ENCODE peak calls at places on chromosomes 6 and 20, in seven cellular contexts. J, O, G, S, H, Z and K are unnamed samples.
A peak's percentile ranks its signal among the peaks of the same experiment; 100 is the strongest.

GRCh38 chr6:30769088-30769852 is 24.9 kb upstream of the IER3 start:
- DNase-seq in J (peak; percentile 77), O (peak; percentile 90), G (peak; percentile 96), S (peak; percentile 49), H (no peak), Z (peak; percentile 29), K (peak; percentile 96)

GRCh38 chr6:160837146-160837545 is 135.1 kb downstream of the PLG start:
- DNase-seq in J (no peak), O (no peak), G (no peak), S (no peak), H (no peak), Z (no peak), K (no peak)

GRCh38 chr6:28771401-28772267 is 152.2 kb downstream of the TRIM27 start:
- DNase-seq in J (no peak), O (peak; percentile 66), G (no peak), S (no peak), H (no peak), Z (no peak), K (no peak)

GRCh38 chr20:20699144-20699543 is 13.3 kb downstream of the RALGAPA2 start:
- DNase-seq in J (no peak), O (no peak), G (peak; percentile 95), S (no peak), H (no peak), Z (no peak), K (no peak)

GRCh38 chr6:6333498-6333897 is 13.0 kb upstream of the F13A1 start:
- DNase-seq in J (no peak), O (no peak), G (no peak), S (no peak), H (no peak), Z (no peak), K (no peak)

GRCh38 chr6:28648035-28648877 is 122.6 kb downstream of the GPX5 start:
- DNase-seq in J (peak; percentile 54), O (peak; percentile 41), G (peak; percentile 81), S (peak; percentile 62), H (peak; percentile 77), Z (peak; percentile 60), K (peak; percentile 75)

GRCh38 chr6:82178084-82178758 is 69.3 kb downstream of the IBTK start:
- DNase-seq in J (no peak), O (no peak), G (peak; percentile 5), S (no peak), H (no peak), Z (peak; percentile 19), K (no peak)

GRCh38 chr6:159931112-159931511 is 37.8 kb upstream of the IGF2R start:
- DNase-seq in J (no peak), O (no peak), G (no peak), S (no peak), H (peak; percentile 88), Z (no peak), K (no peak)

GRCh38 chr20:6116763-6117162 is 6.1 kb downstream of the FERMT1 start:
- DNase-seq in J (no peak), O (no peak), G (no peak), S (no peak), H (no peak), Z (no peak), K (no peak)

GRCh38 chr6:15464211-15464725 is 198.6 kb downstream of the DTNBP1 start:
- DNase-seq in J (no peak), O (peak; percentile 63), G (peak; percentile 28), S (peak; percentile 25), H (no peak), Z (no peak), K (peak; percentile 24)

GRCh38 chr6:28603920-28604319 is 78.2 kb downstream of the GPX5 start:
- DNase-seq in J (no peak), O (no peak), G (no peak), S (no peak), H (no peak), Z (no peak), K (no peak)

GRCh38 chr6:6678185-6678671 is 89.7 kb downstream of the LY86 start:
- DNase-seq in J (no peak), O (peak; percentile 62), G (peak; percentile 39), S (no peak), H (no peak), Z (no peak), K (no peak)

GRCh38 chr6:39189915-39190544 is 39.2 kb downstream of the KCNK5 start:
- DNase-seq in J (peak; percentile 38), O (peak; percentile 68), G (peak; percentile 40), S (peak; percentile 27), H (no peak), Z (peak; percentile 69), K (no peak)

GRCh38 chr6:93416575-93417420 is 2.6 kb downstream of the EPHA7 start:
- DNase-seq in J (no peak), O (no peak), G (no peak), S (no peak), H (no peak), Z (peak; percentile 31), K (no peak)

GRCh38 chr6:83417880-83418663 is 12.8 kb downstream of the ME1 start:
- DNase-seq in J (peak; percentile 11), O (peak; percentile 45), G (peak; percentile 27), S (no peak), H (no peak), Z (peak; percentile 36), K (peak; percentile 35)

GRCh38 chr6:157329829-157330228 is 6.5 kb upstream of the TMEM242 start:
- DNase-seq in J (no peak), O (no peak), G (peak; percentile 66), S (no peak), H (no peak), Z (no peak), K (no peak)

GRCh38 chr6:157561929-157562810 is 181.2 kb downstream of the ZDHHC14 start:
- DNase-seq in J (no peak), O (no peak), G (no peak), S (no peak), H (peak; percentile 93), Z (peak; percentile 55), K (no peak)

GRCh38 chr6:22556298-22556697 is 13.1 kb upstream of the HDGFL1 start:
- DNase-seq in J (no peak), O (no peak), G (no peak), S (no peak), H (no peak), Z (no peak), K (no peak)

GRCh38 chr6:1787894-1788293 is 178.2 kb downstream of the FOXC1 start:
- DNase-seq in J (no peak), O (no peak), G (no peak), S (no peak), H (no peak), Z (no peak), K (no peak)

GRCh38 chr6:167793421-167793820 is 33.3 kb upstream of the AFDN start:
- DNase-seq in J (no peak), O (no peak), G (no peak), S (no peak), H (no peak), Z (no peak), K (no peak)

GRCh38 chr6:62640749-62641148 is 354.7 kb upstream of the KHDRBS2 start:
- DNase-seq in J (no peak), O (no peak), G (no peak), S (no peak), H (no peak), Z (no peak), K (no peak)

DNA sequence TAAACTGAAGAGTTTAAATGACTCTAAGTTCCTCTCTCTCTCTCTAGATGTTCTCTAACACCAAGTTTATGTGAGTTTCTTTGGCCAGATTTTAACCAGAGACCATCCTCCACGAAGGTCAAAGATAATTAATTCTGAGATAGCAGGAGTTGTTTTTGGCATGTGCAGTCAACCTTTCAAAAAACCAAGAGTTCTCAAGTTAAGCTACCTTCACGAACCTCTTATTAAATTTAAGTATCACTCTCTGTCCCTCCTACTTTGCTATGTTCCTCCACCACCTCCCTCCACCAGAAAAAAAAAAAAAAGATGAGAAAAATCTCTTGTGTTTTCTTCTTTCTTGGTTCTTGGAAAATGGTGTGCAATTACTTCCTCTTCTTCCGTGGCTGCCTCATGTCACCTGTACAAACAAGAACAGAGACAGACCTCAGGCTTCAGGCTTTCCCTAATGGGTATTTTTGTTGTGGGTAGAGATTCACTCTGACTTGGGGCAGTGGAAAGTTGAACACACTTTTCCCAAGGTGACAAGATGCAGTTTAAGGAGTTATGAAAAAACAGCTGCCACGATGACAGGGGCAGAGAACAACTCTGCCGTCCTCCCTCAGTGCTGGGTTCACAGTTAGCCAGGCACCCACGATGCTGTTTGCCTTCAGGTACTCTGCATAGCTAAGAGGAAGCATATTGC is 64.3 kb downstream of the ADTRP start:
- DNase-seq in J (no peak), O (no peak), G (no peak), S (no peak), H (peak; percentile 79), Z (no peak), K (no peak)
- TF ChIP-seq YY1 in J (no peak), O (no peak), G (no peak), S (no peak), H (peak; percentile 30), Z (no peak), K (no peak)

DNA sequence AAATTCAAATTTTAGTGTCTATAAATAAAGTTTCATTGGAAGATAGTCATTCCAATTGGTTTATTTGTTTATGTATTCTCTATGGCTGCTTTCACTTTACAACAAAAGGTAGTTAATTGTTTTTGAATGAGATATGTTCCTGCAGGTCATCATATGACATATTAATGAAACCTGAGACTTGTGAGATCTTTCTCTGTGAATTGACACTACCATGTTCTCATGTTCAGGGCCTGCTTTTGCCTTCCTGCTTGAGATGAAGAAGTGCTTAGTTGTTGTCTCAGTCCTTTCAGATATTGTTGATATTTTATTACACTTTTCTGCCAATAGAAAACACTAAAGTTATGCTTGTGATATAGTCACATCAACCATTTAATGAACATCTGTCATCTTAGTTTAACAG is 132.6 kb downstream of the UTRN start:
- DNase-seq in J (no peak), O (no peak), G (no peak), S (no peak), H (no peak), Z (no peak), K (no peak)
- TF ChIP-seq YY1 in J (no peak), O (no peak), G (no peak), S (no peak), H (no peak), Z (no peak), K (no peak)

DNA sequence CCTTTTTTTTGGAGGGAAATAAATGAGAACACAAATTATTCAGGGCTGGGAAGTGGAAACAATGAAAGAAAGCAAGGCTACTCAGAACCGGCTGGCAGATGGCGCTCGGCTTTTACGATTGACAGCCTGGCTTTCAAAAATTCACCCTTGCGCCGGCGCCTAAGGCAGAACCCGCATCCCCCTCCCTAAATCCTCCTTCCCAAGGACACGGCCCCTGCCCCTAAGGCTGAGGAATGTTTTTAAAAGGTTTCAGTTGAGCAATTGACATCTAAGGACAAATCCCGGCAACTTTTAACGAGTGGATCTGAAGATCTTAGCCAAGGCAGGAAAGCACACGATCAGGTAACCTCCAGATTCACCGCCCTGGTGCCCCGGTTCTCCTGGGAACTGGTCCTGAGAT is 16.3 kb downstream of the GNAS start:
- DNase-seq in J (no peak), O (peak; percentile 49), G (no peak), S (no peak), H (no peak), Z (no peak), K (no peak)
- TF ChIP-seq YY1 in J (no peak), O (no peak), G (no peak), S (no peak), H (no peak), Z (no peak), K (no peak)

GRCh38 chr6:50025258-50025657 is 3.5 kb upstream of the DEFB110 start:
- DNase-seq in J (no peak), O (no peak), G (no peak), S (no peak), H (no peak), Z (no peak), K (no peak)

GRCh38 chr6:50030350-50030749 is 8.6 kb upstream of the DEFB110 start:
- DNase-seq in J (no peak), O (no peak), G (no peak), S (no peak), H (no peak), Z (no peak), K (no peak)

GRCh38 chr6:50030777-50031562 is 9.2 kb upstream of the DEFB110 start:
- DNase-seq in J (peak; percentile 9), O (peak; percentile 55), G (peak; percentile 47), S (peak; percentile 38), H (no peak), Z (peak; percentile 34), K (peak; percentile 46)
- TF ChIP-seq YY1 in J (no peak), O (no peak), G (no peak), S (no peak), H (no peak), Z (no peak), K (no peak)